ENCODE peak calls at places on chromosome 10, in nine cellular contexts. Q is iPS DF 6.9; C is left cardiac atrium; O is activated naive CD4-positive, alpha-beta T cell; Y is HCEC 1CT; N is COR-L47; E is Daoy; H is NCI-H82; D is RPMI7951. S is an unnamed sample.

GRCh38 chr10:114520453-114520852 is 116.2 kb upstream of the AFAP1L2 start:
- DNase-seq in Q (no peak), C (no peak), O (no peak), Y (peak), N (no peak), E (peak), H (peak), D (peak), S (no peak)

GRCh38 chr10:30294506-30295280 is 54.4 kb downstream of the MTPAP start:
- DNase-seq in Q (no peak), C (no peak), O (no peak), Y (no peak), N (peak), E (no peak), H (no peak), D (no peak), S (no peak)

GRCh38 chr10:52566471-52567246 is 205.9 kb downstream of the MBL2 start:
- DNase-seq in Q (peak), C (no peak), O (no peak), Y (peak), N (no peak), E (peak), H (peak), D (peak), S (no peak)

GRCh38 chr10:78331391-78331922 is 297.8 kb downstream of the RPS24 start:
- DNase-seq in Q (no peak), C (peak), O (no peak), Y (peak), N (no peak), E (peak), H (no peak), D (peak), S (no peak)

GRCh38 chr10:37747081-37747480 is 110.3 kb downstream of the ZNF248 start:
- DNase-seq in Q (no peak), C (no peak), O (no peak), Y (no peak), N (no peak), E (no peak), H (peak), D (no peak), S (no peak)

GRCh38 chr10:104246981-104247380 is 7.7 kb upstream of the GSTO1 start:
- DNase-seq in Q (no peak), C (no peak), O (no peak), Y (peak), N (no peak), E (no peak), H (no peak), D (peak), S (no peak)

GRCh38 chr10:21517134-21517982 is 8.1 kb downstream of the SKIDA1 start:
- DNase-seq in Q (no peak), C (peak), O (no peak), Y (peak), N (peak), E (peak), H (peak), D (peak), S (peak)

GRCh38 chr10:98296514-98296913 is 28.5 kb upstream of the LOXL4 start:
- DNase-seq in Q (no peak), C (no peak), O (no peak), Y (peak), N (no peak), E (no peak), H (no peak), D (no peak), S (no peak)

GRCh38 chr10:104941662-104942061 is 300.6 kb downstream of the SORCS3 start:
- DNase-seq in Q (no peak), C (no peak), O (no peak), Y (no peak), N (no peak), E (no peak), H (no peak), D (no peak), S (no peak)

GRCh38 chr10:43192824-43193223 is 54.6 kb downstream of the CSGALNACT2 start:
- DNase-seq in Q (no peak), C (no peak), O (no peak), Y (no peak), N (no peak), E (no peak), H (no peak), D (no peak), S (no peak)

GRCh38 chr10:77685494-77685893 is 47.9 kb upstream of the KCNMA1 start:
- DNase-seq in Q (no peak), C (no peak), O (no peak), Y (no peak), N (peak), E (no peak), H (peak), D (no peak), S (no peak)

GRCh38 chr10:94344522-94345122 is 18.1 kb downstream of the NOC3L start:
- DNase-seq in Q (no peak), C (no peak), O (no peak), Y (no peak), N (no peak), E (no peak), H (no peak), D (no peak), S (no peak)